ENCODE peak calls at places on chromosomes 13 and 19, in nine cellular contexts. One of them, this sample, is unnamed.
A peak's percentile ranks its signal among the peaks of the same experiment; 100 is the strongest.

GRCh38 chr13:102091231-102091630 is 310.6 kb downstream of the FGF14 start:
- DNase-seq in BE2C: peak; percentile 18
- DNase-seq in neural crest cell: no peak
- DNase-seq in heart right ventricle: no peak
- DNase-seq in A549: no peak
- DNase-seq in GM12865: peak; percentile 7
- DNase-seq in tibial artery: no peak
- DNase-seq in fibroblast of villous mesenchyme: no peak
- DNase-seq in body of pancreas: no peak
- DNase-seq in this sample: no peak

GRCh38 chr13:48783181-48783630 is 129.5 kb downstream of the CYSLTR2 start:
- DNase-seq in GM12865: no peak
- DNase-seq in heart right ventricle: peak; percentile 62
- DNase-seq in fibroblast of villous mesenchyme: peak; percentile 100
- DNase-seq in neural crest cell: no peak
- DNase-seq in tibial artery: peak; percentile 79
- DNase-seq in body of pancreas: peak; percentile 36
- DNase-seq in BE2C: peak; percentile 38
- DNase-seq in A549: peak; percentile 10
- DNase-seq in this sample: peak; percentile 100

GRCh38 chr13:90926459-90926858 is 421.0 kb upstream of the MIR17HG start:
- DNase-seq in tibial artery: no peak
- DNase-seq in neural crest cell: no peak
- DNase-seq in body of pancreas: no peak
- DNase-seq in heart right ventricle: no peak
- DNase-seq in BE2C: no peak
- DNase-seq in fibroblast of villous mesenchyme: no peak
- DNase-seq in A549: no peak
- DNase-seq in GM12865: no peak
- DNase-seq in this sample: peak; percentile 46

GRCh38 chr13:24168980-24169379 is 8.5 kb downstream of the SPATA13 start:
- DNase-seq in neural crest cell: no peak
- DNase-seq in GM12865: no peak
- DNase-seq in heart right ventricle: no peak
- DNase-seq in body of pancreas: peak; percentile 71
- DNase-seq in BE2C: no peak
- DNase-seq in A549: no peak
- DNase-seq in tibial artery: no peak
- DNase-seq in fibroblast of villous mesenchyme: no peak
- DNase-seq in this sample: no peak

GRCh38 chr19:11105014-11105636 is 15.9 kb downstream of the LDLR start:
- DNase-seq in A549: no peak
- DNase-seq in fibroblast of villous mesenchyme: no peak
- DNase-seq in neural crest cell: no peak
- DNase-seq in heart right ventricle: no peak
- DNase-seq in BE2C: no peak
- DNase-seq in tibial artery: no peak
- DNase-seq in body of pancreas: no peak
- DNase-seq in GM12865: no peak
- DNase-seq in this sample: no peak

GRCh38 chr19:51002542-51003311 is 1.3 kb upstream of the KLK8 start:
- DNase-seq in A549: peak; percentile 94
- DNase-seq in BE2C: peak; percentile 57
- DNase-seq in tibial artery: no peak
- DNase-seq in neural crest cell: no peak
- DNase-seq in fibroblast of villous mesenchyme: no peak
- DNase-seq in body of pancreas: no peak
- DNase-seq in GM12865: peak; percentile 45
- DNase-seq in heart right ventricle: no peak
- DNase-seq in this sample: peak; percentile 4

GRCh38 chr19:27794444-27795042 is 1418.4 kb downstream of the UQCRFS1 start:
- DNase-seq in neural crest cell: no peak
- DNase-seq in body of pancreas: no peak
- DNase-seq in heart right ventricle: peak; percentile 17
- DNase-seq in fibroblast of villous mesenchyme: peak; percentile 34
- DNase-seq in A549: no peak
- DNase-seq in tibial artery: no peak
- DNase-seq in GM12865: peak; percentile 29
- DNase-seq in BE2C: no peak
- DNase-seq in this sample: peak; percentile 50

GRCh38 chr13:75368167-75368566 is 113.8 kb downstream of the TBC1D4 start:
- DNase-seq in GM12865: peak; percentile 27
- DNase-seq in fibroblast of villous mesenchyme: peak; percentile 70
- DNase-seq in body of pancreas: no peak
- DNase-seq in BE2C: no peak
- DNase-seq in A549: no peak
- DNase-seq in neural crest cell: no peak
- DNase-seq in heart right ventricle: peak; percentile 87
- DNase-seq in tibial artery: peak; percentile 42
- DNase-seq in this sample: peak; percentile 92

GRCh38 chr13:77345150-77345780 is 18.4 kb upstream of the MYCBP2 start:
- DNase-seq in GM12865: peak; percentile 78
- DNase-seq in tibial artery: no peak
- DNase-seq in A549: no peak
- DNase-seq in body of pancreas: no peak
- DNase-seq in heart right ventricle: no peak
- DNase-seq in fibroblast of villous mesenchyme: no peak
- DNase-seq in BE2C: no peak
- DNase-seq in neural crest cell: no peak
- DNase-seq in this sample: no peak

GRCh38 chr13:45602183-45602582 is 13.4 kb downstream of the ERICH6B start:
- DNase-seq in body of pancreas: no peak
- DNase-seq in fibroblast of villous mesenchyme: peak; percentile 4
- DNase-seq in GM12865: no peak
- DNase-seq in heart right ventricle: no peak
- DNase-seq in BE2C: peak; percentile 16
- DNase-seq in A549: no peak
- DNase-seq in tibial artery: no peak
- DNase-seq in neural crest cell: no peak
- DNase-seq in this sample: peak; percentile 34

GRCh38 chr13:47250141-47250540 is 353.3 kb upstream of the HTR2A start:
- DNase-seq in tibial artery: peak; percentile 26
- DNase-seq in body of pancreas: no peak
- DNase-seq in neural crest cell: no peak
- DNase-seq in fibroblast of villous mesenchyme: peak; percentile 44
- DNase-seq in GM12865: no peak
- DNase-seq in A549: no peak
- DNase-seq in heart right ventricle: no peak
- DNase-seq in BE2C: no peak
- DNase-seq in this sample: peak; percentile 92

GRCh38 chr13:27053902-27054595 is 117.6 kb downstream of the USP12 start:
- DNase-seq in fibroblast of villous mesenchyme: peak; percentile 37
- DNase-seq in GM12865: no peak
- DNase-seq in body of pancreas: no peak
- DNase-seq in BE2C: no peak
- DNase-seq in tibial artery: no peak
- DNase-seq in neural crest cell: no peak
- DNase-seq in A549: no peak
- DNase-seq in heart right ventricle: no peak
- DNase-seq in this sample: peak; percentile 82

GRCh38 chr19:58563034-58563573 is 4.7 kb upstream of the UBE2M start:
- DNase-seq in BE2C: peak; percentile 66
- DNase-seq in heart right ventricle: no peak
- DNase-seq in body of pancreas: peak; percentile 47
- DNase-seq in A549: no peak
- DNase-seq in fibroblast of villous mesenchyme: no peak
- DNase-seq in GM12865: peak; percentile 83
- DNase-seq in tibial artery: no peak
- DNase-seq in neural crest cell: no peak
- DNase-seq in this sample: peak; percentile 19

GRCh38 chr19:9827325-9828238 is at the start of gene UBL5:
- DNase-seq in A549: peak; percentile 90
- DNase-seq in body of pancreas: peak; percentile 90
- DNase-seq in fibroblast of villous mesenchyme: peak; percentile 83
- DNase-seq in heart right ventricle: peak; percentile 91
- DNase-seq in tibial artery: peak; percentile 88
- DNase-seq in neural crest cell: peak; percentile 78
- DNase-seq in GM12865: peak; percentile 95
- DNase-seq in BE2C: peak; percentile 89
- DNase-seq in this sample: peak; percentile 83
- TF ChIP-seq CTCF in A549: no peak
- TF ChIP-seq CTCF in body of pancreas: no peak
- TF ChIP-seq CTCF in fibroblast of villous mesenchyme: no peak
- TF ChIP-seq CTCF in heart right ventricle: no peak
- TF ChIP-seq CTCF in tibial artery: no peak
- TF ChIP-seq CTCF in neural crest cell: no peak
- TF ChIP-seq CTCF in GM12865: no peak
- TF ChIP-seq CTCF in BE2C: no peak
- TF ChIP-seq CTCF in this sample: no peak

DNA sequence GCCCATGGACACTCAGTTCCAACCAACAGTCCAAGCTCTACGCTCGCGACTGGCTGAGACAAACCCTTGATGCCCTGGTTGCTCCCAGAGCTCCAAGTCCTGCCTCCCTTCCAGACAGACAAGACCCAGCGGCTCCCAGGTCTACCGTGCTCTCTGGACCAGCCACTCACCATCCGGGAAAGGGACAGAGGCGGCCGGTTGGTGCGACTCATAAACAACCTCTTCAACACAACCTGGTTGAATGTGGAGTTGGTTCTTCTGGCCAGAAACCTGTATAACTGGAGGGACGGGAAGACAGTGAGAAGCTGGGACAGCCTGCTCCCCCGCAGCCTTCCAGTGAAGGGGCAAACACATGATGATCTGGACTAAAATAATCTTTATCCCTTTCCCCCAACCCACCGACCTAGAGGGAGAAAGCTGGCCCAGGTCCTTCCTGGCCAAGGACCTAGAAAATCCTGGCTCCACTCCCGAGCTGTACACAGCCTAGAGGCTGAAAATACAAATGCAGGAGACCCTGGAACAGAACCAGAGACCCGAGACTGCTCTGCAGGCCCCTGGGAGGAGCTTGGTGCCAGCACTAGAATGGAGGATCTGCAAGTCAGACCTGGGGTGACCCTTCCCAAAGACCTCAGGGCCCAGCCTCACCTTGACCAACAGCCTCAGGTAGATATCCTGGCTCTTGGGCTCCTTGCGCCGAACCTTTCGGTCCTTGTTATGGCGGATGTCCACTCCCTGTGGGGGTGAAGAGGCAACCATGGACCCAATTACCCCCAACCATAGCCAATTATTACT is 1.6 kb downstream of the RPL18 start:
- DNase-seq in neural crest cell: no peak
- DNase-seq in BE2C: no peak
- DNase-seq in GM12865: no peak
- DNase-seq in body of pancreas: no peak
- DNase-seq in A549: no peak
- DNase-seq in heart right ventricle: no peak
- DNase-seq in tibial artery: no peak
- DNase-seq in fibroblast of villous mesenchyme: no peak
- DNase-seq in this sample: peak; percentile 68
- TF ChIP-seq CTCF in neural crest cell: no peak
- TF ChIP-seq CTCF in BE2C: no peak
- TF ChIP-seq CTCF in GM12865: no peak
- TF ChIP-seq CTCF in body of pancreas: no peak
- TF ChIP-seq CTCF in A549: no peak
- TF ChIP-seq CTCF in heart right ventricle: no peak
- TF ChIP-seq CTCF in tibial artery: no peak
- TF ChIP-seq CTCF in fibroblast of villous mesenchyme: no peak
- TF ChIP-seq CTCF in this sample: no peak

DNA sequence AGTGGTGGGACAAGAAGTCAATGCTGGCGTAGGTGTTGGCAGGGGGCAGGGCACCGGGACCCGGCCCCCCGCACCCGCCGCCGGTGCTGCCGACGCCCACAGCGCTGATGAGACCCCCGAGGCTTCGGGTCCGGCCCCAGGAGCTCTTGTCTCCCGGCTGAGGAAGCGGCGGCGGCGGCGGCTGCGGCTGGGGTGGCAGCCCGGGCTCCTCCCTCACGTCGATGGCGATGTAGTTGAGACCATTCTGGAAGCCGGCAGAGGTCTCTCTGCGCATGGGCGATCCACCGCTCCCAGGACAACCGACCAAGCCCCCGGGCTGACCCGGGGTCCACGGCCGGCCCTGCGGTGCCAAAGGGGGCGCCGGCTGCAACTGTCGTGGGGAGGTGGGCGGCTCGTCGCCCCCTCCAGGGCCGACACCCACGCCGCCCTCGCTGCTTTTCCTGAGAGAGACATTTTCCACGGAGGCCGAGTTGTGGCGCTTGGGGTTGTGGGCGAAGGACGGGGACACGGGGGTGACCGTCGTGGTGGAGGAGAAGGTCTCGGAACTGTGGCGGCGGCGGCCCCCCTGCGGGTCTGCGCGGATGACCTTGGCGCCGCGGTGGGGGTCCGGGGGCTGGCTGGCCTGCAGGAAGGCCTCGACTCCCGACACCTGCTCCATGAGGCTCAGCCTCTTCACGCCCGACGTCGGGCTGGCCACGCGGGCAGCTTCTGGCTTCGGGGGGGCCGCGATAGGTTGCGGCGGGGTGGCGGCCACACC is 4.1 kb downstream of the IRS2 start:
- DNase-seq in BE2C: peak; percentile 49
- DNase-seq in A549: no peak
- DNase-seq in fibroblast of villous mesenchyme: no peak
- DNase-seq in tibial artery: no peak
- DNase-seq in body of pancreas: no peak
- DNase-seq in heart right ventricle: no peak
- DNase-seq in neural crest cell: no peak
- DNase-seq in GM12865: no peak
- DNase-seq in this sample: no peak
- TF ChIP-seq CTCF in BE2C: no peak
- TF ChIP-seq CTCF in A549: no peak
- TF ChIP-seq CTCF in fibroblast of villous mesenchyme: no peak
- TF ChIP-seq CTCF in tibial artery: no peak
- TF ChIP-seq CTCF in body of pancreas: no peak
- TF ChIP-seq CTCF in heart right ventricle: no peak
- TF ChIP-seq CTCF in neural crest cell: no peak
- TF ChIP-seq CTCF in GM12865: no peak
- TF ChIP-seq CTCF in this sample: no peak

DNA sequence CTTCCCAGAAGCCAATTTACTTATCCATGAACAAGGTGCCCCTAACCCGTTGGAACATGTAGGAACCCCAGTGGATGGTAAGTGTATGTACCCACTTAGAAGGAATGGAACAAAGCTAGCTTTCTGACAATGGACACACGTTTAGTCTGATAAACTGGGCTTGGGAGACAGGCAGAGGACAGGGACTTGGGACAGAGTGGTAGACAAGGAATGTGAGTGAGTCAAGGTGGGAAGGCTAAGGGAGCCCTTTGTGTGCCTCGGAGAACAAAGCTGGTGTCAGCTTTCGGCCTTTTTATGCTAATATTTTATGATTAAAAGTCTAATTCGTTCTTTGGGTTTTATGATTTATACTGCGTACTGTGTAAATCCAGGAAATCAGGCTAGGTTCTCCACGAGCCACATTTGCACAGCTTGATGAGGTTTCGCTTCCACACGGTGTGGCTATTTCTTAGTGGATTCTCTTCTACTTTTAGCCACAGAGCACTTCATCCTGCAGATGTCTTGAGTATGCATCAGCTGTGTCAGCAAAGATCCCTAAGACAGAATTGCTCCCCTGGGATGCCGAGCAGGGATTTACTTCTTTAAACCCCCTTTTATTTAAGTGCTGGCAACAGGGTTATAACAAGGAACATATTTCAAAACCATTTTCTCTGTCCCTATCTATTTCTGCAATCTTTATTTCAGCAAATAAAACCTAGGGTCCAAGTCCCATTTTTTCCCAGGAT is 258.5 kb downstream of the DLEU7 start:
- DNase-seq in A549: no peak
- DNase-seq in body of pancreas: no peak
- DNase-seq in fibroblast of villous mesenchyme: peak; percentile 58
- DNase-seq in heart right ventricle: no peak
- DNase-seq in tibial artery: no peak
- DNase-seq in BE2C: no peak
- DNase-seq in neural crest cell: no peak
- DNase-seq in GM12865: no peak
- DNase-seq in this sample: no peak
- TF ChIP-seq CTCF in A549: no peak
- TF ChIP-seq CTCF in body of pancreas: no peak
- TF ChIP-seq CTCF in fibroblast of villous mesenchyme: no peak
- TF ChIP-seq CTCF in heart right ventricle: no peak
- TF ChIP-seq CTCF in tibial artery: no peak
- TF ChIP-seq CTCF in BE2C: no peak
- TF ChIP-seq CTCF in neural crest cell: no peak
- TF ChIP-seq CTCF in GM12865: no peak
- TF ChIP-seq CTCF in this sample: no peak

This sample was measured in cardiac fibroblast.